ENCODE peak calls at places on chromosome 3, in seven cellular contexts. One of them, this sample, is unnamed.
A peak's percentile ranks its signal among the peaks of the same experiment; 100 is the strongest.

GRCh38 chr3:152159328-152159727 is 109.4 kb upstream of the MBNL1 start:
- DNase-seq in activated CD4-positive, alpha-beta T cell treated with anti-CD3 and anti-CD28 coated beads for 36 hours: no peak
- DNase-seq in NAMALWA: no peak
- DNase-seq in spleen: no peak
- DNase-seq in HuH-7.5: no peak
- DNase-seq in C1 segment of cervical spinal cord: no peak
- DNase-seq in NCI-H524 treated with DMSO at 0.1 percent for 48 hours: no peak
- DNase-seq in this sample: no peak

GRCh38 chr3:17179381-17180205 is 294.8 kb downstream of the PLCL2 start:
- DNase-seq in activated CD4-positive, alpha-beta T cell treated with anti-CD3 and anti-CD28 coated beads for 36 hours: no peak
- DNase-seq in NAMALWA: peak; percentile 89
- DNase-seq in spleen: no peak
- DNase-seq in HuH-7.5: no peak
- DNase-seq in C1 segment of cervical spinal cord: no peak
- DNase-seq in NCI-H524 treated with DMSO at 0.1 percent for 48 hours: peak; percentile 83
- DNase-seq in this sample: no peak

GRCh38 chr3:136787226-136787793 is 31.6 kb upstream of the SLC35G2 start:
- DNase-seq in activated CD4-positive, alpha-beta T cell treated with anti-CD3 and anti-CD28 coated beads for 36 hours: peak; percentile 42
- DNase-seq in NAMALWA: peak; percentile 50
- DNase-seq in spleen: no peak
- DNase-seq in HuH-7.5: no peak
- DNase-seq in C1 segment of cervical spinal cord: no peak
- DNase-seq in NCI-H524 treated with DMSO at 0.1 percent for 48 hours: no peak
- DNase-seq in this sample: peak; percentile 40

GRCh38 chr3:64728428-64728827 is 40.6 kb upstream of the ADAMTS9 start:
- DNase-seq in activated CD4-positive, alpha-beta T cell treated with anti-CD3 and anti-CD28 coated beads for 36 hours: no peak
- DNase-seq in NAMALWA: no peak
- DNase-seq in spleen: no peak
- DNase-seq in HuH-7.5: no peak
- DNase-seq in C1 segment of cervical spinal cord: no peak
- DNase-seq in NCI-H524 treated with DMSO at 0.1 percent for 48 hours: no peak
- DNase-seq in this sample: no peak

GRCh38 chr3:116256843-116257485 is 188.3 kb downstream of the LSAMP start:
- DNase-seq in activated CD4-positive, alpha-beta T cell treated with anti-CD3 and anti-CD28 coated beads for 36 hours: no peak
- DNase-seq in NAMALWA: no peak
- DNase-seq in spleen: no peak
- DNase-seq in HuH-7.5: no peak
- DNase-seq in C1 segment of cervical spinal cord: no peak
- DNase-seq in NCI-H524 treated with DMSO at 0.1 percent for 48 hours: no peak
- DNase-seq in this sample: no peak

GRCh38 chr3:97815149-97815917 is 6.5 kb upstream of the CRYBG3 start:
- DNase-seq in activated CD4-positive, alpha-beta T cell treated with anti-CD3 and anti-CD28 coated beads for 36 hours: peak; percentile 72
- DNase-seq in NAMALWA: no peak
- DNase-seq in spleen: no peak
- DNase-seq in HuH-7.5: no peak
- DNase-seq in C1 segment of cervical spinal cord: no peak
- DNase-seq in NCI-H524 treated with DMSO at 0.1 percent for 48 hours: no peak
- DNase-seq in this sample: no peak

GRCh38 chr3:20930034-20930433 is 744.0 kb upstream of the SGO1 start:
- DNase-seq in activated CD4-positive, alpha-beta T cell treated with anti-CD3 and anti-CD28 coated beads for 36 hours: no peak
- DNase-seq in NAMALWA: peak; percentile 34
- DNase-seq in spleen: no peak
- DNase-seq in HuH-7.5: peak; percentile 41
- DNase-seq in C1 segment of cervical spinal cord: no peak
- DNase-seq in NCI-H524 treated with DMSO at 0.1 percent for 48 hours: no peak
- DNase-seq in this sample: peak; percentile 81

GRCh38 chr3:190076138-190076537 is 44.6 kb downstream of the P3H2 start:
- DNase-seq in activated CD4-positive, alpha-beta T cell treated with anti-CD3 and anti-CD28 coated beads for 36 hours: no peak
- DNase-seq in NAMALWA: no peak
- DNase-seq in spleen: no peak
- DNase-seq in HuH-7.5: no peak
- DNase-seq in C1 segment of cervical spinal cord: peak; percentile 18
- DNase-seq in NCI-H524 treated with DMSO at 0.1 percent for 48 hours: no peak
- DNase-seq in this sample: no peak

GRCh38 chr3:146164071-146164470 is 3.1 kb upstream of the PLOD2 start:
- DNase-seq in activated CD4-positive, alpha-beta T cell treated with anti-CD3 and anti-CD28 coated beads for 36 hours: no peak
- DNase-seq in NAMALWA: no peak
- DNase-seq in spleen: no peak
- DNase-seq in HuH-7.5: no peak
- DNase-seq in C1 segment of cervical spinal cord: no peak
- DNase-seq in NCI-H524 treated with DMSO at 0.1 percent for 48 hours: no peak
- DNase-seq in this sample: no peak

GRCh38 chr3:181633556-181633955 is 78.2 kb upstream of the SOX2 start:
- DNase-seq in activated CD4-positive, alpha-beta T cell treated with anti-CD3 and anti-CD28 coated beads for 36 hours: no peak
- DNase-seq in NAMALWA: no peak
- DNase-seq in spleen: no peak
- DNase-seq in HuH-7.5: no peak
- DNase-seq in C1 segment of cervical spinal cord: no peak
- DNase-seq in NCI-H524 treated with DMSO at 0.1 percent for 48 hours: no peak
- DNase-seq in this sample: no peak

GRCh38 chr3:39138804-39139415 is 14.5 kb downstream of the CSRNP1 start:
- DNase-seq in activated CD4-positive, alpha-beta T cell treated with anti-CD3 and anti-CD28 coated beads for 36 hours: no peak
- DNase-seq in NAMALWA: no peak
- DNase-seq in spleen: no peak
- DNase-seq in HuH-7.5: no peak
- DNase-seq in C1 segment of cervical spinal cord: peak; percentile 56
- DNase-seq in NCI-H524 treated with DMSO at 0.1 percent for 48 hours: no peak
- DNase-seq in this sample: no peak

GRCh38 chr3:197183582-197183981 is 114.8 kb downstream of the DLG1 start:
- DNase-seq in activated CD4-positive, alpha-beta T cell treated with anti-CD3 and anti-CD28 coated beads for 36 hours: no peak
- DNase-seq in NAMALWA: peak; percentile 96
- DNase-seq in spleen: no peak
- DNase-seq in HuH-7.5: no peak
- DNase-seq in C1 segment of cervical spinal cord: no peak
- DNase-seq in NCI-H524 treated with DMSO at 0.1 percent for 48 hours: no peak
- DNase-seq in this sample: no peak

GRCh38 chr3:165642761-165643432 is 194.3 kb downstream of the BCHE start:
- DNase-seq in activated CD4-positive, alpha-beta T cell treated with anti-CD3 and anti-CD28 coated beads for 36 hours: no peak
- DNase-seq in NAMALWA: no peak
- DNase-seq in spleen: no peak
- DNase-seq in HuH-7.5: peak; percentile 22
- DNase-seq in C1 segment of cervical spinal cord: no peak
- DNase-seq in NCI-H524 treated with DMSO at 0.1 percent for 48 hours: no peak
- DNase-seq in this sample: peak; percentile 39

GRCh38 chr3:157794771-157795170 is 291.6 kb upstream of the VEPH1 start:
- DNase-seq in activated CD4-positive, alpha-beta T cell treated with anti-CD3 and anti-CD28 coated beads for 36 hours: no peak
- DNase-seq in NAMALWA: no peak
- DNase-seq in spleen: no peak
- DNase-seq in HuH-7.5: no peak
- DNase-seq in C1 segment of cervical spinal cord: no peak
- DNase-seq in NCI-H524 treated with DMSO at 0.1 percent for 48 hours: no peak
- DNase-seq in this sample: no peak

GRCh38 chr3:42839616-42840015 is 30.4 kb downstream of the ACKR2 start:
- DNase-seq in activated CD4-positive, alpha-beta T cell treated with anti-CD3 and anti-CD28 coated beads for 36 hours: peak; percentile 53
- DNase-seq in NAMALWA: peak; percentile 76
- DNase-seq in spleen: no peak
- DNase-seq in HuH-7.5: peak; percentile 28
- DNase-seq in C1 segment of cervical spinal cord: no peak
- DNase-seq in NCI-H524 treated with DMSO at 0.1 percent for 48 hours: no peak
- DNase-seq in this sample: peak; percentile 80

GRCh38 chr3:42214565-42215283 is 51.3 kb downstream of the CCK start:
- DNase-seq in activated CD4-positive, alpha-beta T cell treated with anti-CD3 and anti-CD28 coated beads for 36 hours: no peak
- DNase-seq in NAMALWA: no peak
- DNase-seq in spleen: no peak
- DNase-seq in HuH-7.5: no peak
- DNase-seq in C1 segment of cervical spinal cord: no peak
- DNase-seq in NCI-H524 treated with DMSO at 0.1 percent for 48 hours: no peak
- DNase-seq in this sample: no peak

GRCh38 chr3:56157693-56158092 is 310.6 kb downstream of the ERC2 start:
- DNase-seq in activated CD4-positive, alpha-beta T cell treated with anti-CD3 and anti-CD28 coated beads for 36 hours: no peak
- DNase-seq in NAMALWA: peak; percentile 1
- DNase-seq in spleen: no peak
- DNase-seq in HuH-7.5: no peak
- DNase-seq in C1 segment of cervical spinal cord: peak; percentile 32
- DNase-seq in NCI-H524 treated with DMSO at 0.1 percent for 48 hours: no peak
- DNase-seq in this sample: peak; percentile 19

GRCh38 chr3:66497288-66497972 is 3.4 kb downstream of the LRIG1 start:
- DNase-seq in activated CD4-positive, alpha-beta T cell treated with anti-CD3 and anti-CD28 coated beads for 36 hours: no peak
- DNase-seq in NAMALWA: no peak
- DNase-seq in spleen: no peak
- DNase-seq in HuH-7.5: no peak
- DNase-seq in C1 segment of cervical spinal cord: no peak
- DNase-seq in NCI-H524 treated with DMSO at 0.1 percent for 48 hours: no peak
- DNase-seq in this sample: peak; percentile 75

GRCh38 chr3:153305189-153305588 is 143.2 kb downstream of the RAP2B start:
- DNase-seq in activated CD4-positive, alpha-beta T cell treated with anti-CD3 and anti-CD28 coated beads for 36 hours: no peak
- DNase-seq in NAMALWA: no peak
- DNase-seq in spleen: no peak
- DNase-seq in HuH-7.5: no peak
- DNase-seq in C1 segment of cervical spinal cord: no peak
- DNase-seq in NCI-H524 treated with DMSO at 0.1 percent for 48 hours: no peak
- DNase-seq in this sample: no peak

GRCh38 chr3:182325213-182325941 is 467.9 kb upstream of the ATP11B start:
- DNase-seq in activated CD4-positive, alpha-beta T cell treated with anti-CD3 and anti-CD28 coated beads for 36 hours: no peak
- DNase-seq in NAMALWA: peak; percentile 70
- DNase-seq in spleen: no peak
- DNase-seq in HuH-7.5: no peak
- DNase-seq in C1 segment of cervical spinal cord: no peak
- DNase-seq in NCI-H524 treated with DMSO at 0.1 percent for 48 hours: no peak
- DNase-seq in this sample: peak; percentile 0

GRCh38 chr3:164903820-164904451 is 174.4 kb downstream of the SI start:
- DNase-seq in activated CD4-positive, alpha-beta T cell treated with anti-CD3 and anti-CD28 coated beads for 36 hours: no peak
- DNase-seq in NAMALWA: no peak
- DNase-seq in spleen: no peak
- DNase-seq in HuH-7.5: no peak
- DNase-seq in C1 segment of cervical spinal cord: no peak
- DNase-seq in NCI-H524 treated with DMSO at 0.1 percent for 48 hours: no peak
- DNase-seq in this sample: peak; percentile 80

GRCh38 chr3:52237006-52237658 is 1.8 kb downstream of the TWF2 start:
- DNase-seq in activated CD4-positive, alpha-beta T cell treated with anti-CD3 and anti-CD28 coated beads for 36 hours: no peak
- DNase-seq in NAMALWA: no peak
- DNase-seq in spleen: peak; percentile 75
- DNase-seq in HuH-7.5: no peak
- DNase-seq in C1 segment of cervical spinal cord: no peak
- DNase-seq in NCI-H524 treated with DMSO at 0.1 percent for 48 hours: no peak
- DNase-seq in this sample: no peak

GRCh38 chr3:58474348-58474911 is 17.5 kb upstream of the KCTD6 start:
- DNase-seq in activated CD4-positive, alpha-beta T cell treated with anti-CD3 and anti-CD28 coated beads for 36 hours: no peak
- DNase-seq in NAMALWA: peak; percentile 12
- DNase-seq in spleen: no peak
- DNase-seq in HuH-7.5: no peak
- DNase-seq in C1 segment of cervical spinal cord: no peak
- DNase-seq in NCI-H524 treated with DMSO at 0.1 percent for 48 hours: peak; percentile 41
- DNase-seq in this sample: peak; percentile 46

GRCh38 chr3:62368705-62369475 is 4.5 kb downstream of the FEZF2 start:
- DNase-seq in activated CD4-positive, alpha-beta T cell treated with anti-CD3 and anti-CD28 coated beads for 36 hours: peak; percentile 21
- DNase-seq in NAMALWA: no peak
- DNase-seq in spleen: no peak
- DNase-seq in HuH-7.5: no peak
- DNase-seq in C1 segment of cervical spinal cord: no peak
- DNase-seq in NCI-H524 treated with DMSO at 0.1 percent for 48 hours: no peak
- DNase-seq in this sample: no peak

GRCh38 chr3:108103971-108104797 is 13.4 kb upstream of the CD47 start:
- DNase-seq in activated CD4-positive, alpha-beta T cell treated with anti-CD3 and anti-CD28 coated beads for 36 hours: no peak
- DNase-seq in NAMALWA: no peak
- DNase-seq in spleen: no peak
- DNase-seq in HuH-7.5: no peak
- DNase-seq in C1 segment of cervical spinal cord: no peak
- DNase-seq in NCI-H524 treated with DMSO at 0.1 percent for 48 hours: no peak
- DNase-seq in this sample: peak; percentile 95

GRCh38 chr3:10090181-10090580 is 17.9 kb downstream of the FANCD2OS start:
- DNase-seq in activated CD4-positive, alpha-beta T cell treated with anti-CD3 and anti-CD28 coated beads for 36 hours: no peak
- DNase-seq in NAMALWA: no peak
- DNase-seq in spleen: no peak
- DNase-seq in HuH-7.5: no peak
- DNase-seq in C1 segment of cervical spinal cord: no peak
- DNase-seq in NCI-H524 treated with DMSO at 0.1 percent for 48 hours: no peak
- DNase-seq in this sample: no peak

GRCh38 chr3:15051531-15051930 is 13.6 kb downstream of the MRPS25 start:
- DNase-seq in activated CD4-positive, alpha-beta T cell treated with anti-CD3 and anti-CD28 coated beads for 36 hours: peak; percentile 67
- DNase-seq in NAMALWA: peak; percentile 73
- DNase-seq in spleen: peak; percentile 78
- DNase-seq in HuH-7.5: peak; percentile 88
- DNase-seq in C1 segment of cervical spinal cord: no peak
- DNase-seq in NCI-H524 treated with DMSO at 0.1 percent for 48 hours: no peak
- DNase-seq in this sample: peak; percentile 82

This sample was measured in OCI-M1.